ENCODE peak calls at places on chromosomes 4 and X, in four cellular contexts. One of them, this sample, is unnamed.
A peak's percentile ranks its signal among the peaks of the same experiment; 100 is the strongest.

GRCh38 chr4:70559216-70559830 is 32.7 kb upstream of the AMBN start:
- DNase-seq in IMR-90: peak; percentile 34
- DNase-seq in heart left ventricle: no peak
- DNase-seq in breast epithelium: no peak
- DNase-seq in this sample: peak; percentile 2

GRCh38 chr4:5656415-5656814 is 51.9 kb downstream of the EVC2 start:
- DNase-seq in IMR-90: no peak
- DNase-seq in heart left ventricle: no peak
- DNase-seq in breast epithelium: no peak
- DNase-seq in this sample: no peak

GRCh38 chr4:113461281-113461680 is 300.3 kb downstream of the CAMK2D start:
- DNase-seq in IMR-90: no peak
- DNase-seq in heart left ventricle: no peak
- DNase-seq in breast epithelium: no peak
- DNase-seq in this sample: no peak

GRCh38 chr4:84403656-84404055 is 95.4 kb downstream of the NKX6-1 start:
- DNase-seq in IMR-90: no peak
- DNase-seq in heart left ventricle: no peak
- DNase-seq in breast epithelium: no peak
- DNase-seq in this sample: no peak

GRCh38 chrX:136625246-136625645 is 22.7 kb upstream of the CD40LG start:
- DNase-seq in IMR-90: no peak
- DNase-seq in heart left ventricle: no peak
- DNase-seq in breast epithelium: no peak
- DNase-seq in this sample: no peak

GRCh38 chrX:155027509-155028066 is 944 bp downstream of the FUNDC2 start:
- DNase-seq in IMR-90: peak; percentile 70
- DNase-seq in heart left ventricle: peak; percentile 24
- DNase-seq in breast epithelium: no peak
- DNase-seq in this sample: no peak

GRCh38 chr4:124867551-124867950 is 155.0 kb upstream of the ANKRD50 start:
- DNase-seq in IMR-90: no peak
- DNase-seq in heart left ventricle: no peak
- DNase-seq in breast epithelium: no peak
- DNase-seq in this sample: no peak

GRCh38 chr4:69093681-69094080 is 2.6 kb upstream of the UGT2B7 start:
- DNase-seq in IMR-90: no peak
- DNase-seq in heart left ventricle: no peak
- DNase-seq in breast epithelium: no peak
- DNase-seq in this sample: no peak

GRCh38 chrX:107454302-107454701 is 4.8 kb downstream of the FRMPD3 start:
- DNase-seq in IMR-90: peak; percentile 2
- DNase-seq in heart left ventricle: no peak
- DNase-seq in breast epithelium: no peak
- DNase-seq in this sample: peak; percentile 22

GRCh38 chr4:52957791-52958190 is 95.7 kb downstream of the RASL11B start:
- DNase-seq in IMR-90: peak; percentile 24
- DNase-seq in heart left ventricle: no peak
- DNase-seq in breast epithelium: no peak
- DNase-seq in this sample: no peak

GRCh38 chr4:71607780-71608673 is 175.9 kb downstream of the GC start:
- DNase-seq in IMR-90: peak; percentile 6
- DNase-seq in heart left ventricle: no peak
- DNase-seq in breast epithelium: no peak
- DNase-seq in this sample: no peak

GRCh38 chr4:41142946-41143720 is 71.2 kb downstream of the APBB2 start:
- DNase-seq in IMR-90: peak; percentile 92
- DNase-seq in heart left ventricle: peak; percentile 63
- DNase-seq in breast epithelium: peak; percentile 84
- DNase-seq in this sample: peak; percentile 24

DNA sequence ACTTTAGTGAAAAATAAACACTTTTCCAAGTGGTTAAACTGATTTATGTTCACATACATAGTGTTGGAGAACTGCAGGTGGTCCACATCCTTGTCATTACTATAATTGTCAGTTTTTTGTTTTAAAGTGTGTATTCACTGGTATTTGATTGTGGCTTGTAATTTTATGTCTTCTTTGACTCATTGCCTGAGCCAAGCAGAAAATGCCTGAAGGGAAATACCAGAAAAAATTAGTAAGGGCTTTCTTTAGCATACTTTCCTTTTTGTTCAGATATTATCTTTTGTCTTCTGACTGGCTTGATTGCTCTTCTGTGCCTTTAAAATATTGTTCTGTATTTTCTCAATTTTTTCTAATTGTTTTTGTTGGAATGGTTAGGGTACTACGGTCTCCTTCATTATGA is 981.3 kb downstream of the C4orf33 start:
- DNase-seq in IMR-90: no peak
- DNase-seq in heart left ventricle: no peak
- DNase-seq in breast epithelium: no peak
- DNase-seq in this sample: no peak
- TF ChIP-seq POLR2A in IMR-90: no peak
- TF ChIP-seq POLR2A in heart left ventricle: no peak
- TF ChIP-seq POLR2A in breast epithelium: no peak
- TF ChIP-seq POLR2A in this sample: no peak

GRCh38 chrX:123764967-123765871 is 32.4 kb upstream of the THOC2 start:
- DNase-seq in IMR-90: peak; percentile 81
- DNase-seq in heart left ventricle: peak; percentile 87
- DNase-seq in breast epithelium: peak; percentile 77
- DNase-seq in this sample: peak; percentile 66
- TF ChIP-seq POLR2A in IMR-90: no peak
- TF ChIP-seq POLR2A in heart left ventricle: no peak
- TF ChIP-seq POLR2A in breast epithelium: no peak
- TF ChIP-seq POLR2A in this sample: peak; percentile 11

GRCh38 chr4:139555705-139556070 is 331 bp downstream of the SETD7 start:
- DNase-seq in IMR-90: no peak
- DNase-seq in heart left ventricle: no peak
- DNase-seq in breast epithelium: peak; percentile 34
- DNase-seq in this sample: no peak

GRCh38 chr4:139557506-139558110 is 1.6 kb upstream of the SETD7 start:
- DNase-seq in IMR-90: no peak
- DNase-seq in heart left ventricle: no peak
- DNase-seq in breast epithelium: no peak
- DNase-seq in this sample: no peak

GRCh38 chr4:139555073-139555704 is 830 bp downstream of the SETD7 start:
- DNase-seq in IMR-90: peak; percentile 87
- DNase-seq in heart left ventricle: peak; percentile 93
- DNase-seq in breast epithelium: peak; percentile 91
- DNase-seq in this sample: peak; percentile 53

GRCh38 chr4:139556735-139557505 is 901 bp upstream of the SETD7 start:
- DNase-seq in IMR-90: no peak
- DNase-seq in heart left ventricle: peak; percentile 61
- DNase-seq in breast epithelium: peak; percentile 56
- DNase-seq in this sample: no peak

DNA sequence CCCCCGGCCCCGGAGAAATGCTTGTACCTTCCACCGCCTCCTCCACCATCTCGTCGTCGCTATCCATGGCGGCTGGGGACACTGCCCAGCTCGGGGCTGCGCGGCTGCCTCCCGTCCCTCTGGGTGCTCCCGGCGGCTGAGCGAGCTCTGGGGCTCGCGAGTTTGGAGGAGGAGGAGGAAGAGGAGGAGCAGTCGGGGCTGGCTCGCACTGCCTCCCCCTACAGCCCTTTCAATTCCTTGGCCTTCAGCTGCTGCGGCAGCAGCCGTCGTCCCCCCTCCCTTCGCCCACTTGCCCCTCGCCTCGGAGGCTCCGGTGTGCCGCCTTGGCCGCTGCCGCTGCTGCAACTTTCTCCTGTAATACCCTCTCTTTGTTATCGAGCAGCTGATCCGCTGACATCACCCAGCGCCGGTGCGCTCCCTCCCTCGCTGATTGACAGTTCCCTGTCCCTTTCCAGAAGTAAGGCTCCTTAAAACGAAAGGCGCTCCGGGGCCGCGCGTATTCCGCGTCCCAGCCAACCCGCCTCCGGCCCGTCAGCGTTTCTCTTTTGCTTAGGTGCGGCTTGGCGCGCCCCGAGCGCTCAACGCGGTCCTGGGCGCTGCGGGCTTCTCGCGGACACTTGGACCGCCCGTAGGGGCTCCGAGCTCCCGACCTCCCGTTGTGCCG is at the start of gene SETD7:
- DNase-seq in IMR-90: peak; percentile 76
- DNase-seq in heart left ventricle: peak; percentile 83
- DNase-seq in breast epithelium: peak; percentile 70
- DNase-seq in this sample: peak; percentile 52
- TF ChIP-seq POLR2A in IMR-90: peak; percentile 61
- TF ChIP-seq POLR2A in heart left ventricle: no peak
- TF ChIP-seq POLR2A in breast epithelium: peak; percentile 91
- TF ChIP-seq POLR2A in this sample: peak; percentile 73

DNA sequence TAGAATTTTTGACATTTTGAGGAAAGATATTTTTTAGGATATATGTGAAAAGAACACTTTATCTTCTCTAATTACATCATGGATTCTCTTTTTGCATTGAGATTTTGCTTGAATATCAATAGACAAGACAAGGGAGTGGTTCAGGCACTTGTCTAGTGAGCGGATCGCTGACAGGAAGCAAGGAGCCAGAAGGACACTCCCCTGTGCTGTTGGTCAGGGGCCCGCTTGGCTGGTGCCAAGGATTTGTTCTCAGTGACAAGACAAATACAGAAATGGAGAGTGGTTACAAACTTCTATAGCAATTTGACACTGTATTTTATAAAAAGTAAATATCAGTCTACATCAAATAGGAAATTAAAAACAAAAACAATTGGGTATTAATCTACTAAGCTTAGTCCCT is 60.0 kb downstream of the SLC9B1 start:
- DNase-seq in IMR-90: no peak
- DNase-seq in heart left ventricle: no peak
- DNase-seq in breast epithelium: no peak
- DNase-seq in this sample: no peak
- TF ChIP-seq POLR2A in IMR-90: no peak
- TF ChIP-seq POLR2A in heart left ventricle: no peak
- TF ChIP-seq POLR2A in breast epithelium: no peak
- TF ChIP-seq POLR2A in this sample: no peak

GRCh38 chrX:102546818-102547493 is 30.4 kb upstream of the TMSB15A start:
- DNase-seq in IMR-90: no peak
- DNase-seq in heart left ventricle: no peak
- DNase-seq in breast epithelium: no peak
- DNase-seq in this sample: no peak
- TF ChIP-seq POLR2A in IMR-90: no peak
- TF ChIP-seq POLR2A in heart left ventricle: no peak
- TF ChIP-seq POLR2A in breast epithelium: no peak
- TF ChIP-seq POLR2A in this sample: no peak

DNA sequence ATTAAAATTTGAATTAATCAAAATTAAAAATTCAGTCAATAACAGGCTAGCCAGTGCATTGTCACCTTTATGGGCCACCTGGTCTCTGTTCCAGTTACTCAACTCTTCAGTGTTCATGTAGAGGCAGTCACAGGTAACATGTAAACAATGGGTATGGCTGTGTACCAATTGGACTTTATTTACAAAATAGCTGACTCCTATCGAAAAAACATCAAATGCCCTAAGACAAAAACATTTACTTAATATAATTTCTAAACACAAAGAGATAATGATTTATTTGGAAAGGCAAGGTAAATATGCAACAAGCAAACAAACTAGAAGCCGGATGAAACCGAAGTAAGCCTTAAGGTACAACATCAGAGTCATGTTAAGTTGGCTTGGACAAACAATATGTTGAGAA is 8.8 kb downstream of the TMEM150C start:
- DNase-seq in IMR-90: no peak
- DNase-seq in heart left ventricle: no peak
- DNase-seq in breast epithelium: no peak
- DNase-seq in this sample: no peak
- TF ChIP-seq POLR2A in IMR-90: no peak
- TF ChIP-seq POLR2A in heart left ventricle: no peak
- TF ChIP-seq POLR2A in breast epithelium: no peak
- TF ChIP-seq POLR2A in this sample: no peak

DNA sequence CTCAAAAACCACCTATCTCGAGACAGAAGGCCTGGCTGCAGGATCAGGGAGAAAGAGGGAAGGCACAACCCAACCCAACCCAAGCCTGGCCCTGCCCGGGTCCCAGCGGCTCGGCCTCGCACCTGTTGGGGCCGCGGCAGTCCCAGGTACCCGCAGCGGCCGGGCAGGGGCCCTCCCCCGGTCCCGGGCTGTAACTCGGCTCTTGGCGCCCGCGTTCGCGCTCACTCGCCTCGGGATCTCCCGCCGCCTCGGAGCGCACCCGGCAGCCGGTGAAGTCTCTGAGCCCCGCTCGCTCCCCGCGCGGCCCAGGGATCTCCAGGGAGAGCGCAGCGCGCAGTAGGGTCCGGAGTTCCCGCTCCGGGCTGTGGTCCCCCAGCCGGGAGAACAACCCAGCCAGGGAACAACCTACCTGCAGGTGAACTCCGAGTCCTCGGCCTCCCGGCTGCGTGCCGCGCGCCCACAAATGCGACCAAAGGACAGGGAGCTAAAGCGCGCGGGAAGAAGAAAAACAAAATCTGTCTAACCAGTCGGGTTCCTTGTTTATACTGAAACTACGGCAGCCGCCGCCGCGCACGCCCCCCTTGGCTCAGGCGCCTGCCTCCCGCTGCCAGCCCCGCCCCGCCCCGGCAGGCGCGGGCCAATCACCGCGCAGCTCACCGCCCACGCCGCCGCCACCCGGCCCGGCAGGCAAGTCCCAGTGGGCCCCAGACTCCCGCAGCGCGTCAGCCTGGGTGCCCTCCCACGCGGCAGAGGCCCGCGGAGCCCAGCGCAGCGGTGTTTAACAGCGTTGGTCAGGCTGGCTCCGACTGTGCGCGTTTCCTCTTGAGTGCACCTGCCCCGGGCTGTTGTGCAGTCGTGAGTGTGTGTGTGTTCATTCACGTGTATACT is at the start of gene RASGEF1B:
- DNase-seq in IMR-90: peak; percentile 62
- DNase-seq in heart left ventricle: peak; percentile 91
- DNase-seq in breast epithelium: peak; percentile 90
- DNase-seq in this sample: no peak
- TF ChIP-seq POLR2A in IMR-90: no peak
- TF ChIP-seq POLR2A in heart left ventricle: no peak
- TF ChIP-seq POLR2A in breast epithelium: peak; percentile 56
- TF ChIP-seq POLR2A in this sample: no peak